ENCODE peak calls at places on chromosomes 16 and 17, in six cellular contexts. D is progenitor cell of endocrine pancreas; F is CD8-positive, alpha-beta memory T cell; C is AG04450; L is sciatic nerve; Y is foreskin keratinocyte. G is an unnamed sample.
A peak's percentile ranks its signal among the peaks of the same experiment; 100 is the strongest.

GRCh38 chr17:10802487-10803284 is 1.2 kb downstream of the TMEM238L start:
- DNase-seq in F (no peak), Y (no peak), L (no peak), D (no peak), C (no peak), G (no peak)

GRCh38 chr16:75000481-75001081 is 1.8 kb downstream of the ZNRF1 start:
- DNase-seq in C (no peak), Y (no peak), D (no peak), F (no peak), L (no peak), G (no peak)

GRCh38 chr16:67304006-67304405 is 22.5 kb downstream of the KCTD19 start:
- DNase-seq in Y (no peak), D (no peak), L (no peak), F (no peak), C (no peak), G (no peak)

GRCh38 chr16:49961087-49961486 is 63.9 kb upstream of the CNEP1R1 start:
- DNase-seq in Y (no peak), D (no peak), L (no peak), C (no peak), F (no peak), G (peak; percentile 22)

GRCh38 chr16:77499373-77500285 is 64.8 kb upstream of the ADAMTS18 start:
- DNase-seq in C (no peak), Y (no peak), D (no peak), F (no peak), L (peak; percentile 66), G (peak; percentile 27)

GRCh38 chr17:76383645-76384221 is 676 bp upstream of the SPHK1 start:
- DNase-seq in Y (no peak), F (peak; percentile 40), L (no peak), C (no peak), D (peak; percentile 43), G (no peak)

GRCh38 chr17:50440172-50440837 is 14.3 kb downstream of the ACSF2 start:
- DNase-seq in C (no peak), Y (no peak), D (no peak), F (no peak), L (peak; percentile 39), G (no peak)

GRCh38 chr17:80485846-80486245 is 9.4 kb upstream of the NPTX1 start:
- DNase-seq in C (no peak), D (no peak), F (no peak), Y (no peak), L (no peak), G (no peak)

GRCh38 chr17:61361084-61361483 is 38.6 kb upstream of the TBX2 start:
- DNase-seq in F (no peak), Y (peak; percentile 43), C (peak; percentile 50), L (no peak), D (no peak), G (peak; percentile 39)

GRCh38 chr16:4734730-4735575 is 616 bp downstream of the DNAAF8 start:
- DNase-seq in Y (peak; percentile 32), D (peak; percentile 75), C (peak; percentile 53), F (peak; percentile 92), L (peak; percentile 94), G (peak; percentile 41)

GRCh38 chr16:86914850-86915717 is 336.7 kb downstream of the FOXL1 start:
- DNase-seq in Y (no peak), L (no peak), F (no peak), D (no peak), C (no peak), G (no peak)

GRCh38 chr17:60039096-60039495 is 39.6 kb downstream of the HEATR6 start:
- DNase-seq in L (no peak), C (no peak), D (no peak), F (no peak), Y (no peak), G (no peak)